ENCODE peak calls at places on chromosomes 1 and 21, in seven cellular contexts. R is heart right ventricle; A is stomach; V is H9; F is K562; M is AG04450; J is CD4-positive, alpha-beta T cell. C is an unnamed sample.

GRCh38 chr1:117928881-117929339 is 511 bp downstream of the GDAP2 start:
- DNase-seq in F (peak), A (peak), J (no peak), M (peak), V (peak), R (peak), C (peak)

GRCh38 chr1:93081716-93082115 is 2.6 kb downstream of the MTF2 start:
- DNase-seq in V (no peak), M (peak), R (no peak), F (no peak), J (no peak), A (no peak), C (no peak)

GRCh38 chr1:160078392-160079195 is 2.7 kb upstream of the KCNJ9 start:
- DNase-seq in M (no peak), A (peak), J (peak), R (no peak), V (peak), F (peak), C (no peak)

GRCh38 chr1:33524586-33524985 is 52.1 kb downstream of the ZSCAN20 start:
- DNase-seq in V (no peak), M (no peak), J (no peak), F (no peak), A (no peak), R (no peak), C (no peak)

GRCh38 chr1:54200519-54200997 is 591 bp downstream of the MRPL37 start:
- DNase-seq in M (no peak), R (no peak), V (no peak), A (no peak), F (no peak), J (no peak), C (no peak)

GRCh38 chr1:233710031-233710430 is 96.1 kb downstream of the KCNK1 start:
- DNase-seq in A (no peak), J (no peak), V (no peak), R (no peak), M (no peak), F (peak), C (no peak)

GRCh38 chr1:55284856-55285255 is 69.7 kb upstream of the USP24 start:
- DNase-seq in A (no peak), J (no peak), F (no peak), V (no peak), M (peak), R (peak), C (no peak)

GRCh38 chr1:230976360-230976759 is 2.3 kb downstream of the TTC13 start:
- DNase-seq in F (no peak), A (no peak), R (no peak), J (no peak), M (no peak), V (no peak), C (no peak)

GRCh38 chr1:15941899-15942660 is 33.8 kb downstream of the ZBTB17 start:
- DNase-seq in F (no peak), R (no peak), M (no peak), J (no peak), A (peak), V (no peak), C (no peak)

GRCh38 chr21:40671721-40672120 is 175.2 kb downstream of the DSCAM start:
- DNase-seq in A (no peak), J (no peak), V (no peak), F (no peak), R (no peak), M (no peak), C (no peak)

GRCh38 chr1:198096390-198096789 is 60.4 kb upstream of the NEK7 start:
- DNase-seq in V (no peak), R (no peak), F (no peak), M (no peak), A (no peak), J (no peak), C (no peak)

GRCh38 chr1:27878787-27879335 is 6.5 kb downstream of the THEMIS2 start:
- DNase-seq in A (no peak), R (no peak), V (no peak), J (no peak), M (no peak), F (no peak), C (no peak)

GRCh38 chr1:12619396-12620141 is 1.6 kb upstream of the DHRS3 start:
- DNase-seq in F (peak), V (peak), A (peak), R (peak), M (peak), J (peak), C (peak)

GRCh38 chr1:85188530-85188929 is 12.3 kb downstream of the SYDE2 start:
- DNase-seq in V (no peak), F (no peak), R (no peak), A (no peak), J (no peak), M (no peak), C (no peak)

GRCh38 chr1:216285052-216285451 is 138.2 kb downstream of the USH2A start:
- DNase-seq in J (no peak), V (no peak), M (no peak), R (no peak), A (no peak), F (no peak), C (no peak)

GRCh38 chr1:177783052-177783451 is 186.8 kb downstream of the SEC16B start:
- DNase-seq in V (peak), F (no peak), A (no peak), R (no peak), J (no peak), M (no peak), C (no peak)

GRCh38 chr1:97331165-97331564 is 589.7 kb downstream of the DPYD start:
- DNase-seq in J (no peak), M (no peak), F (no peak), A (no peak), R (no peak), V (no peak), C (no peak)

GRCh38 chr1:97334454-97334853 is 586.4 kb downstream of the DPYD start:
- DNase-seq in F (no peak), A (no peak), M (peak), J (no peak), V (no peak), R (no peak), C (no peak)

GRCh38 chr1:97337250-97338030 is 583.4 kb downstream of the DPYD start:
- DNase-seq in M (no peak), F (no peak), J (no peak), A (no peak), V (no peak), R (no peak), C (no peak)

GRCh38 chr1:97338347-97338746 is 582.5 kb downstream of the DPYD start:
- DNase-seq in A (no peak), V (no peak), F (no peak), R (no peak), M (no peak), J (no peak), C (no peak)

DNA sequence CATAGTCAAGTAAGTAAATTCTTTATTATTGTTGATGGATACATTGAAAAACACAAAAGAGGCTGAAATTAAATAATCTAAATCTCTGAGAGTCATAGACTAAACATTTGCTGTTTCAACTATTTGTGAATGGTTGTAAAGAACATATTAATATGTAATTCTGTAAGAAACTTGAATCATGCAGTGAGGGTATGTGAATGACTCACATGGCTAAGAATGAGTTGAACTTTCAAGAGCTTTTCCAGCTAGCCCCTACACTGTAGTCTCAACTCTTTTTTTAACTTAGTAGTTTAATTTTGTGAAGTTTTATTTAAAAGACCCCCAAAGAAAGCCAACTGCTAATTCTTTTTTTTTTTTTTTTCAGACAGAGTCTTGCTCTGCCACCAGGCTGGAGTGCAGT is 588.1 kb downstream of the DPYD start:
- DNase-seq in J (no peak), A (no peak), V (no peak), R (no peak), M (peak), F (no peak), C (no peak)
- TF ChIP-seq CTCF in J (no peak), A (no peak), V (no peak), R (no peak), M (no peak), F (no peak), C (no peak)

GRCh38 chr1:46547481-46548383 is 3.7 kb downstream of the KNCN start:
- DNase-seq in M (no peak), V (no peak), A (no peak), F (peak), J (no peak), R (no peak), C (no peak)
- TF ChIP-seq CTCF in M (peak), V (peak), A (peak), F (peak), J (no peak), R (peak), C (peak)

DNA sequence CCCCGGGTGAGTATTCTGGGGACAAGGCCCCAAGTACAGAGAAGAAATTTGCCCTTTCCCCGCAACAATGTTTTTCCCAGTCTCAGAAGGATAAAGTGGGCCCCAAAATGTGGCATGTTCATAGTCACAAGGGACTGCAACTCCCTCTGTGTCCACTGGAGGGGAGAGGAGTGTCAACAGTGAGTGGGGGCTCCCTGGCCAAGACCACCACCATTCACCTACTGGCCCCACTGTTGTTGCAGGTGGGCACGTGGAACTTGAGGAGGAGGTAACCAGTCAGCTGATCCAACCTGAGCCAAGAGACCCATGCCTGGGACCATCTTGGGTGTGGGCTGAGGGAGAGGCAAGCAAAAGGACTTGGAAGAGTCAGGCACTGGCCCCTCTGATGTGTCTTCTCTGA is 761 bp downstream of the NUDT17 start:
- DNase-seq in M (no peak), J (peak), V (peak), R (peak), A (no peak), F (peak), C (no peak)
- TF ChIP-seq CTCF in M (peak), J (peak), V (peak), R (peak), A (peak), F (peak), C (peak)

DNA sequence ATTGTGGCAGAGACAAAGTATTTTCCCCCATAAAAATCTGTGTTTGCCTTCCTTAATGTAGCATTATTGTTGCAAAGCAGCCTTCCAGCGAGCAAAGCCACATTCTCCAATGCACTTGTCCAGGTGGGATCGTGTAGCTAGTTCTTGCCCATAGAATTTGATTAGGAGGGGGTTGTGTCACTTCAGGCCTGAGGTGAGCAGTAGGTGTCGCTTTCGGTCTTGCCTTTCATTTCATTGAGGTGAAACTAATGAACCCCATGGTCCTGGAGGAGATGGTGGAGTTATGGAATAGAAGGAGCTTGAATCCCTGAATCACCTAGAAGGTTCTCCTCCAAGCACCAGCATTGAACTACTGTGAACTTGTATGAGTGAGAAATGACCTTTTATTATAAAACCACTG is 318.9 kb upstream of the PBX1 start:
- DNase-seq in V (peak), R (peak), J (no peak), M (no peak), F (no peak), A (no peak), C (no peak)
- TF ChIP-seq CTCF in V (peak), R (no peak), J (no peak), M (no peak), F (no peak), A (no peak), C (no peak)

GRCh38 chr21:25283720-25284119 is 323.6 kb downstream of the MRPL39 start:
- DNase-seq in M (peak), J (no peak), F (no peak), A (no peak), R (no peak), V (peak), C (no peak)
- TF ChIP-seq CTCF in M (peak), J (no peak), F (no peak), A (no peak), R (peak), V (peak), C (no peak)

GRCh38 chr1:64398937-64399336 is 71.0 kb upstream of the CACHD1 start:
- DNase-seq in M (no peak), V (no peak), F (no peak), J (no peak), A (no peak), R (no peak), C (no peak)

GRCh38 chr1:64401285-64401684 is 68.6 kb upstream of the CACHD1 start:
- DNase-seq in M (no peak), J (no peak), V (no peak), A (no peak), F (no peak), R (no peak), C (no peak)

GRCh38 chr1:64393790-64394189 is 76.1 kb upstream of the CACHD1 start:
- DNase-seq in R (no peak), M (no peak), V (no peak), J (no peak), F (no peak), A (no peak), C (no peak)

GRCh38 chr1:64392109-64392508 is 77.8 kb upstream of the CACHD1 start:
- DNase-seq in R (no peak), J (no peak), F (no peak), A (peak), V (peak), M (no peak), C (no peak)

GRCh38 chr1:64396817-64397216 is 73.1 kb upstream of the CACHD1 start:
- DNase-seq in J (no peak), R (no peak), M (no peak), A (no peak), F (no peak), V (peak), C (no peak)
- TF ChIP-seq CTCF in J (no peak), R (no peak), M (no peak), A (no peak), F (no peak), V (peak), C (no peak)

DNA sequence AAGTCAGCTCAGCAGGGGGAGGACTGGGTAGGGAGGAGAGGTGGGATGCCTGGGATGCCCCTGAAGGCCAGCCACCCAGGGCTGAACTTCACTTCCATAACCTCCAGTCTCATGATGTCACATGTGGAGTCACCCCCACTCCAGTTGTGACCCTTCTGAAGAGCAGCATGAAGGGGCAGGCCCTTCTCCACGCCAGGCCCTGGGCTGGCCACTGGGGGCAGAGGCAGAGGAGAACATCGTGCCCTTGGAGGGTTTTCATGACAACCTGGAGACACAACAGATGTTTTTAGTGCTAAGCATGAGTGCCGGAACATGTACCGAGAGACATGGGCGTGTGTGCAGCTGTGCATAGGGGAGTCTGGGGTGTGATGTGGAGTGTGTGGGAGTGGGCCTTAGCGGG is 37.6 kb downstream of the FAAH start:
- DNase-seq in M (no peak), R (no peak), J (no peak), A (no peak), F (no peak), V (no peak), C (no peak)
- TF ChIP-seq CTCF in M (no peak), R (no peak), J (no peak), A (no peak), F (peak), V (no peak), C (no peak)

GRCh38 chr1:200307755-200308066 is 102.1 kb downstream of the ZNF281 start:
- DNase-seq in A (no peak), V (no peak), R (no peak), M (no peak), J (no peak), F (no peak), C (no peak)
- TF ChIP-seq CTCF in A (no peak), V (peak), R (peak), M (no peak), J (peak), F (no peak), C (no peak)

C was measured in tibial artery.